ENCODE peak calls at places on chromosomes 11 and 22, in four cellular contexts. V is T-helper 1 cell, D is substantia nigra, B is RPMI7951. S is an unnamed sample.

GRCh38 chr22:38657248-38657909 is 941 bp downstream of the CBY1 start:
- DNase-seq in V (no peak), D (no peak), B (peak; percentile 21), S (no peak)

GRCh38 chr22:25028841-25029141 is 76.3 kb downstream of the KIAA1671 start:
- DNase-seq in V (no peak), D (no peak), B (no peak), S (no peak)

GRCh38 chr22:23501708-23502107 is 78.4 kb downstream of the IGLL1 start:
- DNase-seq in V (no peak), D (no peak), B (no peak), S (no peak)

GRCh38 chr11:122478986-122479385 is 176.5 kb upstream of the UBASH3B start:
- DNase-seq in V (no peak), D (no peak), B (no peak), S (no peak)

GRCh38 chr11:2944953-2945756 is 15.9 kb upstream of the PHLDA2 start:
- DNase-seq in V (no peak), D (peak; percentile 88), B (peak; percentile 77), S (peak; percentile 49)

GRCh38 chr11:965206-965775 is 39.6 kb downstream of the AP2A2 start:
- DNase-seq in V (no peak), D (no peak), B (no peak), S (no peak)

GRCh38 chr22:42330953-42331525 is 60.6 kb upstream of the TCF20 start:
- DNase-seq in V (no peak), D (no peak), B (peak; percentile 17), S (no peak)

GRCh38 chr11:7511405-7511804 is 2.4 kb upstream of the PPFIBP2 start:
- DNase-seq in V (no peak), D (peak; percentile 54), B (no peak), S (no peak)

GRCh38 chr22:27990879-27991278 is 71.8 kb upstream of the PITPNB start:
- DNase-seq in V (no peak), D (no peak), B (no peak), S (peak; percentile 34)

GRCh38 chr11:111935331-111936044 is 1.7 kb upstream of the DIXDC1 start:
- DNase-seq in V (no peak), D (no peak), B (no peak), S (no peak)

GRCh38 chr11:29200776-29201574 is 815.9 kb downstream of the KCNA4 start:
- DNase-seq in V (no peak), D (no peak), B (no peak), S (no peak)

GRCh38 chr11:17489729-17490128 is 13.1 kb upstream of the ABCC8 start:
- DNase-seq in V (no peak), D (no peak), B (no peak), S (no peak)

GRCh38 chr11:61701298-61701993 is 21.3 kb downstream of the DAGLA start:
- DNase-seq in V (no peak), D (no peak), B (no peak), S (no peak)

GRCh38 chr11:32323814-32324130 is 111.6 kb downstream of the WT1 start:
- DNase-seq in V (no peak), D (no peak), B (no peak), S (no peak)

GRCh38 chr11:118084247-118084646 is 2.5 kb downstream of the SMIM35 start:
- DNase-seq in V (no peak), D (no peak), B (no peak), S (no peak)

GRCh38 chr11:19683141-19683805 is 29.4 kb upstream of the NAV2 start:
- DNase-seq in V (no peak), D (peak; percentile 59), B (peak; percentile 19), S (no peak)

GRCh38 chr11:34269031-34269430 is 88.8 kb downstream of the ABTB2 start:
- DNase-seq in V (no peak), D (no peak), B (peak; percentile 75), S (no peak)

GRCh38 chr11:73157141-73158010 is 15.3 kb upstream of the FCHSD2 start:
- DNase-seq in V (no peak), D (no peak), B (peak; percentile 93), S (no peak)

GRCh38 chr11:32826113-32826512 is 3.6 kb upstream of the PRRG4 start:
- DNase-seq in V (no peak), D (no peak), B (no peak), S (no peak)

GRCh38 chr11:59263225-59263894 is 50.6 kb upstream of the MPEG1 start:
- DNase-seq in V (no peak), D (no peak), B (no peak), S (no peak)